ENCODE peak calls at places on chromosome 7, in four cellular contexts. One of them, this sample, is unnamed.

GRCh38 chr7:124761164-124761715 is 4.4 kb downstream of the GPR37 start:
- DNase-seq in breast epithelium: no peak
- DNase-seq in endothelial cell of umbilical vein: no peak
- DNase-seq in HL-60: no peak
- DNase-seq in this sample: no peak

GRCh38 chr7:131285558-131285957 is 42.1 kb upstream of the MKLN1 start:
- DNase-seq in breast epithelium: no peak
- DNase-seq in endothelial cell of umbilical vein: no peak
- DNase-seq in HL-60: no peak
- DNase-seq in this sample: no peak

GRCh38 chr7:104106106-104106505 is 101.7 kb downstream of the ORC5 start:
- DNase-seq in breast epithelium: no peak
- DNase-seq in endothelial cell of umbilical vein: peak
- DNase-seq in HL-60: no peak
- DNase-seq in this sample: no peak

GRCh38 chr7:115676080-115676479 is 354.5 kb downstream of the TFEC start:
- DNase-seq in breast epithelium: no peak
- DNase-seq in endothelial cell of umbilical vein: peak
- DNase-seq in HL-60: no peak
- DNase-seq in this sample: peak

GRCh38 chr7:38664972-38665371 is 33.8 kb upstream of the AMPH start:
- DNase-seq in breast epithelium: no peak
- DNase-seq in endothelial cell of umbilical vein: no peak
- DNase-seq in HL-60: no peak
- DNase-seq in this sample: no peak

GRCh38 chr7:144525956-144526355 is 122.5 kb upstream of the NOBOX start:
- DNase-seq in breast epithelium: no peak
- DNase-seq in endothelial cell of umbilical vein: no peak
- DNase-seq in HL-60: no peak
- DNase-seq in this sample: no peak

GRCh38 chr7:16063691-16064090 is 357.6 kb downstream of the CRPPA start:
- DNase-seq in breast epithelium: no peak
- DNase-seq in endothelial cell of umbilical vein: no peak
- DNase-seq in HL-60: no peak
- DNase-seq in this sample: no peak

GRCh38 chr7:3043544-3044395 is at the start of gene CARD11:
- DNase-seq in breast epithelium: no peak
- DNase-seq in endothelial cell of umbilical vein: peak
- DNase-seq in HL-60: no peak
- DNase-seq in this sample: no peak

GRCh38 chr7:103106336-103107070 is 31.6 kb downstream of the ARMC10 start:
- DNase-seq in breast epithelium: no peak
- DNase-seq in endothelial cell of umbilical vein: no peak
- DNase-seq in HL-60: no peak
- DNase-seq in this sample: no peak

GRCh38 chr7:869348-869747 is 7.0 kb upstream of the GET4 start:
- DNase-seq in breast epithelium: no peak
- DNase-seq in endothelial cell of umbilical vein: no peak
- DNase-seq in HL-60: no peak
- DNase-seq in this sample: no peak

GRCh38 chr7:111486472-111487142 is 75.7 kb downstream of the IMMP2L start:
- DNase-seq in breast epithelium: no peak
- DNase-seq in endothelial cell of umbilical vein: peak
- DNase-seq in HL-60: peak
- DNase-seq in this sample: no peak

GRCh38 chr7:135942614-135943013 is 34.5 kb downstream of the MTPN start:
- DNase-seq in breast epithelium: no peak
- DNase-seq in endothelial cell of umbilical vein: no peak
- DNase-seq in HL-60: no peak
- DNase-seq in this sample: no peak

GRCh38 chr7:155009570-155010157 is 6.7 kb upstream of the PAXIP1 start:
- DNase-seq in breast epithelium: no peak
- DNase-seq in endothelial cell of umbilical vein: peak
- DNase-seq in HL-60: peak
- DNase-seq in this sample: no peak

DNA sequence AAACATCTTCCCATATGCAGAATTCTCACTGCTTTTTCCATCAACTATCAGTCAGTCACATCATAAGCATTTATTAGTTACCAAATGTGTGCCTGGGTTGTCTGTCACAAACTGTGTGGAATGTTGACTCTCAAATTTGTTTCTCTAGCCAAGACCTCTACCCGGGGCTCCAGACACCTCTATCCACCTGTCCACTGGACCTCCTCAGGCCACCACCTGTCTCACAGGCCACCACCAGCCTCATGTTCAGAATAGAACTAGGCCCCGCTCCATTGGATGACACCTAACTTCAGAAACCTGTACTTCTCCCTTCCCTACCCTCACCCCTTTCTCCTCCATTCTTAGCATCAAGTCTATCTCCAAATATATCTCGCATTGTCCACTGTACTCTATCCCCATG is 176.9 kb downstream of the CHN2 start:
- DNase-seq in breast epithelium: no peak
- DNase-seq in endothelial cell of umbilical vein: no peak
- DNase-seq in HL-60: no peak
- DNase-seq in this sample: no peak
- H3K4me3 ChIP-seq in breast epithelium: no peak
- H3K4me3 ChIP-seq in endothelial cell of umbilical vein: no peak
- H3K4me3 ChIP-seq in HL-60: no peak
- H3K4me3 ChIP-seq in this sample: no peak

DNA sequence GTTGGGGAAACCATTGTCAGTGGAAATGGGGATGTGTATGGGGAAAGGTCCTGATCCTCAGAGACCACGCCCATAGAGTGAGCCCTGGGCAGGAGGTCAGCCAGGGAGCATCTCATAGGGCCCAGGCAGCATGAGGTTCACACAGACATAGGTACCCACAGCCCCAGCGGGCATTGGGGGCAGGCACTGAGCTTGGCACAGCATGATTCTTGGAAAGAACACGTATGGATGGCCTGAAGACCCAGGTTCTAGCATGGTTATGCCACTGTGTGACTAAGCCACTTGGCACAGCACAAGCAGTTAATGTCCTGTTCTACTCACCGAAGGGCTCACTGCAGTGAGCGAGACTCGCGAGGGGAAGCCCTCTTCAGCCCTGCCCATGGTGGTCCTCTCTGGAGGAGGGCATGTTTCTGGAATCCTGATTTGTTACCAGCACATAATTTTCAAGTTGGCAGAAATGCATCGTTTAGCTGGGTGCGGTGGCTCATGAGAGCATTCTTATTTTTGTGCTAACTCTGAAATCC is 125.2 kb downstream of the UBE2H start:
- DNase-seq in breast epithelium: no peak
- DNase-seq in endothelial cell of umbilical vein: no peak
- DNase-seq in HL-60: no peak
- DNase-seq in this sample: no peak
- TF ChIP-seq POLR2AphosphoS5 in breast epithelium: no peak
- TF ChIP-seq POLR2AphosphoS5 in endothelial cell of umbilical vein: no peak
- TF ChIP-seq POLR2AphosphoS5 in HL-60: no peak
- TF ChIP-seq POLR2AphosphoS5 in this sample: no peak

GRCh38 chr7:27170936-27171635 is 3.0 kb downstream of the HOXA10 start:
- DNase-seq in breast epithelium: no peak
- DNase-seq in endothelial cell of umbilical vein: peak
- DNase-seq in HL-60: no peak
- DNase-seq in this sample: no peak
- H3K4me3 ChIP-seq in breast epithelium: peak
- H3K4me3 ChIP-seq in endothelial cell of umbilical vein: peak
- H3K4me3 ChIP-seq in HL-60: no peak
- H3K4me3 ChIP-seq in this sample: peak

GRCh38 chr7:42023216-42023724 is 213.7 kb downstream of the GLI3 start:
- DNase-seq in breast epithelium: no peak
- DNase-seq in endothelial cell of umbilical vein: no peak
- DNase-seq in HL-60: no peak
- DNase-seq in this sample: no peak
- TF ChIP-seq POLR2AphosphoS5 in breast epithelium: no peak
- TF ChIP-seq POLR2AphosphoS5 in endothelial cell of umbilical vein: no peak
- TF ChIP-seq POLR2AphosphoS5 in HL-60: no peak
- TF ChIP-seq POLR2AphosphoS5 in this sample: no peak

GRCh38 chr7:74253331-74253730 is 868 bp downstream of the RFC2 start:
- DNase-seq in breast epithelium: no peak
- DNase-seq in endothelial cell of umbilical vein: no peak
- DNase-seq in HL-60: no peak
- DNase-seq in this sample: no peak
- H3K4me3 ChIP-seq in breast epithelium: peak
- H3K4me3 ChIP-seq in endothelial cell of umbilical vein: peak
- H3K4me3 ChIP-seq in HL-60: peak
- H3K4me3 ChIP-seq in this sample: peak

DNA sequence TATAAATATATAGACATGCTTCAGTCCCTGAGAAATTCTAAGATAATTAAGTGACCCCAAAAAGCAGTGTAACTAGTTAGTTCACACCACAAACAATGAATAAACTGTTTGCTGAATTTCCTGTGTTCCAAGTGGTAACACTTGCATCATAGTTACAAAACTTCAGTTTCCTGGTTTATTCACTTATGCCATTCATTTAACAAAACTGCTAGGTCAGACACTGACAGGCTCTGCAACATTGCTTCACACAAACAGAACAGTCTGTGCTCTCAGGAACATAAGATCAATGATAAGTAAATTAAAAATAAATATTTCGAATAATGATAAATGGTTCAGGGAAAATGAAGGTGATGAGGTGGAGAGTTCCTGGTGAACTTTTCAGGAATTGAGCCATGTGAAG is 133.3 kb upstream of the NAMPT start:
- DNase-seq in breast epithelium: peak
- DNase-seq in endothelial cell of umbilical vein: peak
- DNase-seq in HL-60: peak
- DNase-seq in this sample: no peak
- TF ChIP-seq POLR2AphosphoS5 in breast epithelium: no peak
- TF ChIP-seq POLR2AphosphoS5 in endothelial cell of umbilical vein: no peak
- TF ChIP-seq POLR2AphosphoS5 in HL-60: peak
- TF ChIP-seq POLR2AphosphoS5 in this sample: peak

GRCh38 chr7:150799741-150800575 is at the start of gene TMEM176B:
- DNase-seq in breast epithelium: no peak
- DNase-seq in endothelial cell of umbilical vein: no peak
- DNase-seq in HL-60: no peak
- DNase-seq in this sample: no peak
- H3K4me3 ChIP-seq in breast epithelium: peak
- H3K4me3 ChIP-seq in endothelial cell of umbilical vein: no peak
- H3K4me3 ChIP-seq in HL-60: no peak
- H3K4me3 ChIP-seq in this sample: peak

GRCh38 chr7:153443031-153443430 is 609.2 kb upstream of the DPP6 start:
- DNase-seq in breast epithelium: no peak
- DNase-seq in endothelial cell of umbilical vein: no peak
- DNase-seq in HL-60: no peak
- DNase-seq in this sample: no peak
- TF ChIP-seq POLR2AphosphoS5 in breast epithelium: no peak
- TF ChIP-seq POLR2AphosphoS5 in endothelial cell of umbilical vein: no peak
- TF ChIP-seq POLR2AphosphoS5 in HL-60: no peak
- TF ChIP-seq POLR2AphosphoS5 in this sample: no peak

GRCh38 chr7:99108615-99109014 is 35.3 kb downstream of the SMURF1 start:
- DNase-seq in breast epithelium: no peak
- DNase-seq in endothelial cell of umbilical vein: no peak
- DNase-seq in HL-60: no peak
- DNase-seq in this sample: no peak
- H3K4me3 ChIP-seq in breast epithelium: peak
- H3K4me3 ChIP-seq in endothelial cell of umbilical vein: no peak
- H3K4me3 ChIP-seq in HL-60: no peak
- H3K4me3 ChIP-seq in this sample: no peak

This sample was measured in prostate gland.